ENCODE peak calls at places on chromosomes 5 and 9, in four cellular contexts. G is fibroblast of lung, S is mammary epithelial cell, I is neural progenitor cell. U is an unnamed sample.

GRCh38 chr5:19886123-19886921 is 101.7 kb downstream of the CDH18 start:
- DNase-seq in G (peak; percentile 85), S (peak; percentile 76), I (no peak), U (peak; percentile 54)

GRCh38 chr5:53438486-53439472 is 41.6 kb upstream of the FST start:
- DNase-seq in G (peak; percentile 74), S (peak; percentile 64), I (no peak), U (peak; percentile 79)

GRCh38 chr9:71363286-71363961 is 242.0 kb upstream of the TRPM3 start:
- DNase-seq in G (peak; percentile 9), S (no peak), I (no peak), U (no peak)

GRCh38 chr9:129027685-129028191 is 393 bp downstream of the SH3GLB2 start:
- DNase-seq in G (peak; percentile 34), S (peak; percentile 57), I (no peak), U (peak; percentile 52)

GRCh38 chr5:170184007-170184687 is 48.6 kb upstream of the C5orf58 start:
- DNase-seq in G (peak; percentile 26), S (peak; percentile 35), I (peak; percentile 87), U (peak; percentile 74)

GRCh38 chr5:18736051-18736398 is 1101.8 kb downstream of the TAF11L14 start:
- DNase-seq in G (no peak), S (no peak), I (no peak), U (no peak)

GRCh38 chr5:78550891-78551290 is 97.7 kb downstream of the LHFPL2 start:
- DNase-seq in G (peak; percentile 79), S (no peak), I (no peak), U (no peak)

GRCh38 chr5:1909346-1909985 is 26.7 kb upstream of the IRX4 start:
- DNase-seq in G (no peak), S (no peak), I (no peak), U (no peak)

GRCh38 chr9:92725726-92726125 is 38.9 kb downstream of the BICD2 start:
- DNase-seq in G (no peak), S (no peak), I (no peak), U (no peak)

GRCh38 chr5:102223542-102224444 is 72.3 kb downstream of the SLCO4C1 start:
- DNase-seq in G (peak; percentile 10), S (peak; percentile 10), I (peak; percentile 64), U (peak; percentile 88)

GRCh38 chr5:37283214-37283820 is 34.1 kb upstream of the CPLANE1 start:
- DNase-seq in G (no peak), S (no peak), I (no peak), U (no peak)

GRCh38 chr9:120431268-120431667 is 148.7 kb downstream of the CDK5RAP2 start:
- DNase-seq in G (no peak), S (no peak), I (no peak), U (no peak)

GRCh38 chr5:67244345-67244793 is 47.8 kb upstream of the CD180 start:
- DNase-seq in G (peak; percentile 29), S (no peak), I (no peak), U (peak; percentile 6)

GRCh38 chr5:65809817-65810531 is 88.0 kb downstream of the NLN start:
- DNase-seq in G (peak; percentile 96), S (no peak), I (no peak), U (peak; percentile 71)

GRCh38 chr5:86115164-86115563 is 502.6 kb upstream of the COX7C start:
- DNase-seq in G (no peak), S (no peak), I (no peak), U (no peak)

GRCh38 chr9:121884057-121884512 is 209.0 kb downstream of the TTLL11 start:
- DNase-seq in G (no peak), S (no peak), I (peak; percentile 93), U (no peak)

GRCh38 chr5:132054697-132055440 is 5.6 kb upstream of the IL3 start:
- DNase-seq in G (no peak), S (no peak), I (no peak), U (no peak)

GRCh38 chr5:21826884-21827283 is 1026.3 kb downstream of the CDH12 start:
- DNase-seq in G (no peak), S (no peak), I (no peak), U (no peak)

GRCh38 chr9:98606730-98607129 is 102.0 kb downstream of the GABBR2 start:
- DNase-seq in G (peak; percentile 80), S (no peak), I (no peak), U (no peak)

GRCh38 chr9:14812806-14813205 is 90.3 kb upstream of the CER1 start:
- DNase-seq in G (peak; percentile 10), S (no peak), I (no peak), U (peak; percentile 81)

GRCh38 chr5:176415240-176416122 is 858 bp downstream of the CLTB start:
- DNase-seq in G (peak; percentile 63), S (peak; percentile 62), I (peak; percentile 36), U (peak; percentile 82)

GRCh38 chr9:98978231-98978681 is 34.5 kb downstream of the COL15A1 start:
- DNase-seq in G (no peak), S (no peak), I (peak; percentile 88), U (no peak)

GRCh38 chr9:36572515-36573418 is at the start of gene MELK:
- DNase-seq in G (peak; percentile 75), S (peak; percentile 79), I (peak; percentile 95), U (peak; percentile 77)

GRCh38 chr9:107704791-107705190 is 215.2 kb upstream of the KLF4 start:
- DNase-seq in G (no peak), S (no peak), I (no peak), U (no peak)

GRCh38 chr5:177449140-177450061 is 2.8 kb downstream of the PRR7 start:
- DNase-seq in G (no peak), S (peak; percentile 58), I (no peak), U (no peak)

GRCh38 chr9:115923903-115924668 is 229.5 kb upstream of the PAPPA start:
- DNase-seq in G (peak; percentile 87), S (no peak), I (no peak), U (peak; percentile 50)

GRCh38 chr5:156402387-156402921 is 75.5 kb downstream of the SGCD start:
- DNase-seq in G (peak; percentile 45), S (no peak), I (peak; percentile 70), U (no peak)

GRCh38 chr5:158397278-158397677 is 538.3 kb upstream of the CLINT1 start:
- DNase-seq in G (no peak), S (no peak), I (no peak), U (no peak)

GRCh38 chr5:75335952-75336624 is 932 bp upstream of the HMGCR start:
- DNase-seq in G (peak; percentile 87), S (peak; percentile 78), I (no peak), U (peak; percentile 69)

GRCh38 chr5:68248896-68249295 is 33.3 kb downstream of the PIK3R1 start:
- DNase-seq in G (no peak), S (no peak), I (no peak), U (no peak)

DNA sequence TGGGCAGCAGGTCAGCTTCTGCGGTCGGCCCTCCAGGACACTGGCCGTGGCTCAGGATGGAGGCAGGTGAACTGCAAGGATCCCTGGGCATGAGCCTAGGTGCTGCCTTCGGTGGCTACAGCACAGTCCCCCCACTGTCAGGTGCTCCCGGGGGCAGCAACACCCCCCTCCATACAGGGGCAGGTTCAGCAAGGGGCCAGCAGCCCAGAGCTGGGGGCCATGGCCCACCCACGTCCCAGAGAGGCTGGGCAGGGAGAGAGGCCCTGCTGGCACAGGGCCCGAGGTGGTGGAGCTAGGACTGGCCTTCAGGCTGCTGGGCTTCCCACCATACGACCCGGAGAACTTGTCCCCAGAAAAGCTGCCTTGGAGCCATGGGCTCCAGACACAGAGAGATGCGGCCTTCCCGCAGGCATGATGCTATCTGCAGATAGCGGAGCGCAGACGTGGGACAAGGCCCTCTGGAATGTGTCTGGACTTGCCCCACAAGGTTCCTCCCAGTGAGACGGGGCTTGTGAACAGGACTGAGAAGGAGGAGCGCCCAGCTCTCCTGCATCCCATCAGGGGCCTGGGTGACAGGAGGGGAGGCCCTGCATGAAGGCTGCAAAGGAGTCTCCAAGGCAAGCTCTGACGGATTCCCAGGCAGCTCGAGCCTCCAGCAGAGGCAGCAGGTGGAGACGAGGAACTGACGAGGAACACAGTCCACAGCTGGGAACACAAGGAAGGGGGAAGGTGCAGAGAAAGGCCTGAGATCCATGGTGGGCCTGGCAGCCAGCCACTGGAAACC is 111.1 kb downstream of the VAV2 start:
- DNase-seq in G (peak; percentile 80), S (peak; percentile 84), I (no peak), U (no peak)
- H4K20me1 ChIP-seq in G (no peaks in the 10 kb centered on the region), S (no peaks in the 10 kb centered on the region), I (peaks cover 88% of the 10 kb centered on the region), U (no peaks in the 10 kb centered on the region)

GRCh38 chr5:134551891-134552290 is 26.4 kb downstream of the JADE2 start:
- DNase-seq in G (peak; percentile 63), S (no peak), I (no peak), U (peak; percentile 69)
- H4K20me1 ChIP-seq in G (no peaks in the 10 kb centered on the region), S (no peaks in the 10 kb centered on the region), I (no peaks in the 10 kb centered on the region), U (no peaks in the 10 kb centered on the region)

GRCh38 chr9:137742698-137743097 is 123.9 kb downstream of the EHMT1 start:
- DNase-seq in G (peak; percentile 19), S (no peak), I (no peak), U (no peak)

GRCh38 chr9:137741330-137741729 is 122.5 kb downstream of the EHMT1 start:
- DNase-seq in G (no peak), S (no peak), I (no peak), U (no peak)

GRCh38 chr9:137743695-137744094 is 124.9 kb downstream of the EHMT1 start:
- DNase-seq in G (no peak), S (no peak), I (no peak), U (no peak)

GRCh38 chr9:137745541-137745991 is 126.8 kb downstream of the EHMT1 start:
- DNase-seq in G (peak; percentile 56), S (peak; percentile 6), I (no peak), U (peak; percentile 43)

GRCh38 chr9:137744632-137745183 is 125.9 kb downstream of the EHMT1 start:
- DNase-seq in G (no peak), S (no peak), I (no peak), U (no peak)
- H4K20me1 ChIP-seq in G (no peaks in the 10 kb centered on the region), S (no peaks in the 10 kb centered on the region), I (peaks cover 43% of the 10 kb centered on the region), U (no peaks in the 10 kb centered on the region)

GRCh38 chr9:134350416-134350994 is 24.2 kb downstream of the RXRA start:
- DNase-seq in G (no peak), S (no peak), I (no peak), U (no peak)
- H4K20me1 ChIP-seq in G (no peaks in the 10 kb centered on the region), S (peaks cover 3% of the 10 kb centered on the region), I (peaks cover 100% of the 10 kb centered on the region), U (no peaks in the 10 kb centered on the region)

GRCh38 chr9:100091650-100092049 is 7.2 kb downstream of the ERP44 start:
- DNase-seq in G (no peak), S (no peak), I (no peak), U (no peak)
- H4K20me1 ChIP-seq in G (peaks cover 2% of the 10 kb centered on the region), S (peaks cover 14% of the 10 kb centered on the region), I (peaks cover 9% of the 10 kb centered on the region), U (peaks cover 39% of the 10 kb centered on the region)

DNA sequence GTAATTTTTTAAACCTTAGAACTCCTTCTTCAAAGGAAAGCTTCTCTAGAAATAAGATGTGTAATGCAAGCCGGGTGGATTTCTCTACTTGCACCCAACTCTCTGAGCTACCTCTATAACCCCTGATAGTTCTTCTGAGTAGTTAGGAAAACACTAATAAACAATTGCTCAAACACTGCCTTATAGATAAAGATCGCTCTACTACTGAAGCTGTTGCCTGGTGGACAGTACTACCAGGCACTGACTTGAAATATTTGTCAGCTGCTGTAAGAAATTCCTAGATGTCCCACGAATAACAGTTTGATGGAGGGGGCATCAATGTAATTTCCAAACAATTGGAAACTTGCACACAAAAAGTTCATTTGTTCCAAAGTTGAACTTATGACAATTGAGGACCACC is 42.0 kb downstream of the NR3C1 start:
- DNase-seq in G (no peak), S (no peak), I (no peak), U (no peak)
- H4K20me1 ChIP-seq in G (no peaks in the 10 kb centered on the region), S (no peaks in the 10 kb centered on the region), I (no peaks in the 10 kb centered on the region), U (peaks cover 4% of the 10 kb centered on the region)